ENCODE peak calls at places on chromosomes 12 and 14, in nine cellular contexts. Z, O, K, U, E, F, B, H and D are unnamed samples.

GRCh38 chr14:64053694-64054669 is 201.2 kb downstream of the SYNE2 start:
- DNase-seq in Z (no peak), O (peak), K (no peak), U (no peak), E (no peak), F (no peak), B (peak), H (no peak), D (no peak)

GRCh38 chr14:53979747-53980642 is 23.4 kb upstream of the BMP4 start:
- DNase-seq in Z (no peak), O (peak), K (no peak), U (no peak), E (peak), F (no peak), B (no peak), H (peak), D (no peak)

GRCh38 chr14:95265106-95266094 is 54.3 kb downstream of the CLMN start:
- DNase-seq in Z (no peak), O (peak), K (no peak), U (no peak), E (no peak), F (peak), B (peak), H (peak), D (peak)

GRCh38 chr12:129459886-129460285 is 443.9 kb downstream of the TMEM132D start:
- DNase-seq in Z (no peak), O (no peak), K (no peak), U (no peak), E (no peak), F (no peak), B (no peak), H (no peak), D (no peak)

GRCh38 chr12:91098942-91099341 is 12.4 kb downstream of the LUM start:
- DNase-seq in Z (no peak), O (peak), K (no peak), U (no peak), E (peak), F (no peak), B (peak), H (no peak), D (peak)

GRCh38 chr14:103141117-103141796 is 18.0 kb downstream of the TNFAIP2 start:
- DNase-seq in Z (no peak), O (peak), K (no peak), U (no peak), E (no peak), F (peak), B (peak), H (peak), D (no peak)

GRCh38 chr12:97778111-97778510 is 315.5 kb downstream of the RMST start:
- DNase-seq in Z (no peak), O (no peak), K (no peak), U (no peak), E (no peak), F (no peak), B (no peak), H (no peak), D (no peak)

GRCh38 chr12:53060721-53061276 is 10.9 kb downstream of the TNS2 start:
- DNase-seq in Z (no peak), O (no peak), K (no peak), U (no peak), E (peak), F (no peak), B (no peak), H (no peak), D (no peak)

GRCh38 chr12:127809236-127809635 is 457.7 kb upstream of the TMEM132C start:
- DNase-seq in Z (no peak), O (no peak), K (no peak), U (no peak), E (no peak), F (no peak), B (no peak), H (no peak), D (no peak)

GRCh38 chr12:19945559-19946485 is 422.5 kb upstream of the PDE3A start:
- DNase-seq in Z (no peak), O (peak), K (no peak), U (no peak), E (no peak), F (no peak), B (no peak), H (no peak), D (no peak)

GRCh38 chr12:6819069-6820030 is 2.3 kb upstream of the GPR162 start:
- DNase-seq in Z (no peak), O (no peak), K (no peak), U (no peak), E (no peak), F (no peak), B (no peak), H (no peak), D (no peak)

GRCh38 chr12:119649202-119649808 is 18.6 kb upstream of the PRKAB1 start:
- DNase-seq in Z (no peak), O (no peak), K (no peak), U (no peak), E (no peak), F (no peak), B (no peak), H (no peak), D (peak)

GRCh38 chr12:42862055-42862454 is 272.5 kb upstream of the PRICKLE1 start:
- DNase-seq in Z (no peak), O (no peak), K (no peak), U (no peak), E (no peak), F (no peak), B (peak), H (no peak), D (no peak)

GRCh38 chr12:131454418-131455217 is 256.3 kb upstream of the SFSWAP start:
- DNase-seq in Z (peak), O (no peak), K (no peak), U (no peak), E (no peak), F (no peak), B (no peak), H (no peak), D (peak)

GRCh38 chr12:110107369-110108281 is 16.5 kb upstream of the IFT81 start:
- DNase-seq in Z (no peak), O (peak), K (no peak), U (no peak), E (peak), F (no peak), B (peak), H (peak), D (no peak)

GRCh38 chr14:36363704-36364103 is 43.3 kb upstream of the MBIP start:
- DNase-seq in Z (no peak), O (no peak), K (no peak), U (no peak), E (no peak), F (no peak), B (no peak), H (no peak), D (no peak)

GRCh38 chr14:102277874-102278630 is 26.9 kb downstream of the MOK start:
- DNase-seq in Z (no peak), O (peak), K (no peak), U (no peak), E (no peak), F (no peak), B (no peak), H (no peak), D (no peak)

GRCh38 chr14:95620659-95621059 is 65.6 kb upstream of the TCL1B start:
- DNase-seq in Z (peak), O (no peak), K (no peak), U (no peak), E (no peak), F (no peak), B (no peak), H (no peak), D (no peak)

GRCh38 chr14:105700622-105701288 is 174.4 kb downstream of the TMEM121 start:
- DNase-seq in Z (no peak), O (no peak), K (no peak), U (no peak), E (peak), F (peak), B (no peak), H (peak), D (no peak)

GRCh38 chr12:42299392-42300308 is 26.2 kb downstream of the ZCRB1 start:
- DNase-seq in Z (no peak), O (peak), K (no peak), U (no peak), E (no peak), F (no peak), B (peak), H (no peak), D (no peak)

GRCh38 chr14:68910540-68910939 is 68.6 kb downstream of the ACTN1 start:
- DNase-seq in Z (no peak), O (peak), K (no peak), U (no peak), E (no peak), F (no peak), B (no peak), H (no peak), D (no peak)

GRCh38 chr12:752673-753400 is 458 bp downstream of the WNK1 start:
- DNase-seq in Z (peak), O (peak), K (peak), U (no peak), E (no peak), F (peak), B (peak), H (peak), D (peak)

GRCh38 chr12:11763760-11764520 is 114.5 kb downstream of the ETV6 start:
- DNase-seq in Z (no peak), O (peak), K (no peak), U (no peak), E (no peak), F (no peak), B (no peak), H (no peak), D (peak)

GRCh38 chr12:991350-992278 is 591 bp downstream of the ERC1 start:
- DNase-seq in Z (no peak), O (peak), K (no peak), U (no peak), E (no peak), F (peak), B (peak), H (peak), D (no peak)

GRCh38 chr14:104968541-104969401 is 9.4 kb downstream of the AHNAK2 start:
- DNase-seq in Z (no peak), O (no peak), K (no peak), U (no peak), E (peak), F (no peak), B (peak), H (no peak), D (no peak)

GRCh38 chr14:56150018-56150417 is 31.8 kb downstream of the PELI2 start:
- DNase-seq in Z (no peak), O (no peak), K (no peak), U (no peak), E (no peak), F (no peak), B (no peak), H (no peak), D (no peak)

GRCh38 chr14:64721391-64721791 is 17.2 kb downstream of the PLEKHG3 start:
- DNase-seq in Z (no peak), O (peak), K (no peak), U (no peak), E (peak), F (no peak), B (peak), H (peak), D (peak)

GRCh38 chr14:77485901-77486678 is 12.5 kb downstream of the ISM2 start:
- DNase-seq in Z (no peak), O (peak), K (no peak), U (no peak), E (no peak), F (no peak), B (peak), H (no peak), D (no peak)

GRCh38 chr12:109387425-109388166 is 39.9 kb downstream of the MYO1H start:
- DNase-seq in Z (no peak), O (peak), K (no peak), U (no peak), E (no peak), F (no peak), B (peak), H (no peak), D (peak)

GRCh38 chr14:51185180-51185579 is 54.9 kb upstream of the TMX1 start:
- DNase-seq in Z (no peak), O (no peak), K (no peak), U (no peak), E (no peak), F (no peak), B (no peak), H (no peak), D (no peak)

GRCh38 chr12:109459247-109459646 is 17.9 kb downstream of the KCTD10 start:
- DNase-seq in Z (no peak), O (peak), K (no peak), U (no peak), E (no peak), F (no peak), B (no peak), H (no peak), D (no peak)

GRCh38 chr12:62335801-62336200 is 75.6 kb downstream of the USP15 start:
- DNase-seq in Z (no peak), O (no peak), K (no peak), U (no peak), E (no peak), F (no peak), B (no peak), H (no peak), D (no peak)

GRCh38 chr12:114406326-114407033 is 536 bp upstream of the TBX5 start:
- DNase-seq in Z (no peak), O (peak), K (no peak), U (no peak), E (no peak), F (no peak), B (no peak), H (no peak), D (no peak)

GRCh38 chr14:76812093-76812421 is 625 bp downstream of the ANGEL1 start:
- DNase-seq in Z (no peak), O (no peak), K (no peak), U (no peak), E (no peak), F (peak), B (peak), H (peak), D (peak)

GRCh38 chr12:111767362-111768158 is 827 bp downstream of the ALDH2 start:
- DNase-seq in Z (no peak), O (peak), K (no peak), U (no peak), E (no peak), F (no peak), B (no peak), H (peak), D (peak)

GRCh38 chr12:68367136-68367535 is 35.0 kb upstream of the MDM1 start:
- DNase-seq in Z (no peak), O (no peak), K (no peak), U (no peak), E (no peak), F (no peak), B (no peak), H (no peak), D (no peak)

GRCh38 chr14:20630340-20631022 is 11.0 kb downstream of the OR6S1 start:
- DNase-seq in Z (no peak), O (peak), K (peak), U (no peak), E (no peak), F (no peak), B (peak), H (peak), D (peak)
- H3K27ac ChIP-seq in Z (no peak), O (no peak), K (no peak), U (no peak), E (no peak), F (no peak), B (no peak), H (no peak), D (peak)

GRCh38 chr14:61930101-61930857 is 168.1 kb downstream of the SNAPC1 start:
- DNase-seq in Z (no peak), O (no peak), K (no peak), U (no peak), E (no peak), F (no peak), B (no peak), H (no peak), D (no peak)

GRCh38 chr14:61933021-61933420 is 170.8 kb downstream of the SNAPC1 start:
- DNase-seq in Z (no peak), O (no peak), K (no peak), U (no peak), E (no peak), F (no peak), B (no peak), H (no peak), D (no peak)

GRCh38 chr14:61929651-61930050 is 167.4 kb downstream of the SNAPC1 start:
- DNase-seq in Z (no peak), O (no peak), K (no peak), U (no peak), E (no peak), F (no peak), B (no peak), H (no peak), D (no peak)

GRCh38 chr14:61934385-61934784 is 172.2 kb downstream of the SNAPC1 start:
- DNase-seq in Z (no peak), O (peak), K (no peak), U (no peak), E (no peak), F (no peak), B (peak), H (no peak), D (no peak)
- H3K27ac ChIP-seq in Z (no peak), O (peak), K (no peak), U (no peak), E (no peak), F (no peak), B (no peak), H (no peak), D (no peak)

GRCh38 chr12:125890366-125890905 is 825.2 kb downstream of the AACS start:
- DNase-seq in Z (no peak), O (no peak), K (no peak), U (no peak), E (no peak), F (no peak), B (no peak), H (no peak), D (no peak)

GRCh38 chr12:125888921-125889320 is 823.7 kb downstream of the AACS start:
- DNase-seq in Z (no peak), O (no peak), K (no peak), U (no peak), E (no peak), F (no peak), B (no peak), H (no peak), D (no peak)

GRCh38 chr12:125892276-125892675 is 827.0 kb downstream of the AACS start:
- DNase-seq in Z (no peak), O (no peak), K (no peak), U (no peak), E (no peak), F (no peak), B (no peak), H (no peak), D (no peak)

GRCh38 chr12:125890983-125891382 is 825.7 kb downstream of the AACS start:
- DNase-seq in Z (no peak), O (no peak), K (no peak), U (no peak), E (no peak), F (no peak), B (no peak), H (no peak), D (no peak)

GRCh38 chr12:125889742-125890141 is 824.5 kb downstream of the AACS start:
- DNase-seq in Z (no peak), O (no peak), K (no peak), U (no peak), E (no peak), F (no peak), B (no peak), H (no peak), D (no peak)
- H3K27ac ChIP-seq in Z (no peak), O (no peak), K (no peak), U (peak), E (peak), F (no peak), B (no peak), H (no peak), D (no peak)

GRCh38 chr12:120831648-120832267 is 72.4 kb downstream of the SPPL3 start:
- DNase-seq in Z (no peak), O (no peak), K (no peak), U (no peak), E (no peak), F (no peak), B (no peak), H (no peak), D (no peak)
- H3K27ac ChIP-seq in Z (no peak), O (no peak), K (no peak), U (peak), E (no peak), F (no peak), B (no peak), H (no peak), D (no peak)

DNA sequence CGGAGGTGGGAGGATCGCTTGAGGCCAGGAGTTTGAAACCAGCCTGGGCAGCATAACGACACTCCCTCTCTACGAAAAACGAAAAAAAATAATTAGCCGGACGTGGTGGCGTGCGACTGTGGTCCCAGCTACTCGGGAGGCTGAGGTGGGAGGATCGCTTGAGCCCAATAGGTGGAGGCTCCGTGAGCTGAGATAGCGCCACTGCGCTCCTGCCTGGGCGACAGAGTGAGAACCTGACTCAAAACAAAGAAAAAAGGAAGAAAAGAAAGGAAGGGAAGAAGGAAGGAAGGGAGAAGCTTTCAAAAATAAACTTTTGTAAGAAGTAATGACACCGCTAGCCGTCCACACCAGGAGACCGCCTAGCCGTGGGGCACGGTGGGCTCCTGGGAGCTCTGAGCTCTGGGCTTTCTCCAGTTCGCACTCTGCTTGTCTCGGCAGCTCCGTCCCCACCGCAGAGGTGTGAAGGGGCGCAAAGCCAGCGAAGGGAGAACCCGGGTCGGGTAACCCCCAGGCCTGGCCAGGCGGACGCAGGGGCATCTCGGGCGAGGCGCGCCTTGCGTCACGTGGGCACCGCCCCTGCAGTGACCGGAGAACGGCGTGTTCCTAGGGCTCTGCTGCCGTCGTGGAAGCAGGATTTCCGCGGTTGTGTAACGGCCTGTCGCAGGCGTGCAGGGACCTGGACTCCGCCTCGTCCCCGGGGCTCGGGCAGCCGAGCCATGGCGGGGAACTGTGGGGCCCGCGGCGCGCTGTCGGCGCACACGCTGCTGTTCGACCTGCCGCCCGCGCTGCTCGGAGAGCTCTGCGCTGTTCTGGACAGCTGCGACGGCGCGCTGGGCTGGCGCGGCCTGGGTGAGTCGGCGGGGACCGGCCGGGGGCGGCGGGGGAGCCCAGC is at the start of gene IRAK3:
- DNase-seq in Z (peak), O (peak), K (peak), U (no peak), E (peak), F (peak), B (peak), H (peak), D (peak)
- H3K27ac ChIP-seq in Z (no peak), O (peak), K (no peak), U (peak), E (peak), F (peak), B (no peak), H (peak), D (no peak)